ENCODE peak calls at places on chromosome 2, in five cellular contexts. O is adrenal gland, U is ovary, W is body of pancreas, V is uterus. L is an unnamed sample.

GRCh38 chr2:238706163-238706562 is 141.7 kb upstream of the TWIST2 start:
- DNase-seq in O (no peak), U (no peak), W (no peak), V (no peak), L (no peak)

GRCh38 chr2:5437375-5437774 is 254.8 kb upstream of the SOX11 start:
- DNase-seq in O (no peak), U (no peak), W (no peak), V (no peak), L (no peak)

GRCh38 chr2:20203072-20203471 is 21.9 kb downstream of the SDC1 start:
- DNase-seq in O (no peak), U (no peak), W (no peak), V (no peak), L (no peak)

GRCh38 chr2:175552902-175553301 is 371.4 kb upstream of the ATP5MC3 start:
- DNase-seq in O (no peak), U (no peak), W (peak; percentile 7), V (no peak), L (no peak)

GRCh38 chr2:239357954-239358754 is 42.7 kb downstream of the HDAC4 start:
- DNase-seq in O (no peak), U (no peak), W (no peak), V (no peak), L (no peak)

GRCh38 chr2:221420245-221420644 is 151.9 kb downstream of the EPHA4 start:
- DNase-seq in O (no peak), U (no peak), W (no peak), V (no peak), L (no peak)

GRCh38 chr2:239537633-239538356 is 137.0 kb upstream of the HDAC4 start:
- DNase-seq in O (no peak), U (no peak), W (no peak), V (no peak), L (no peak)

GRCh38 chr2:62038980-62039771 is 133.7 kb downstream of the COMMD1 start:
- DNase-seq in O (peak; percentile 17), U (no peak), W (peak; percentile 43), V (no peak), L (no peak)

GRCh38 chr2:23241106-23241505 is 143.9 kb upstream of the KLHL29 start:
- DNase-seq in O (no peak), U (no peak), W (no peak), V (no peak), L (no peak)

GRCh38 chr2:66901344-66901743 is 466.4 kb downstream of the MEIS1 start:
- DNase-seq in O (peak; percentile 18), U (no peak), W (peak; percentile 21), V (no peak), L (no peak)

GRCh38 chr2:229815858-229816257 is 101.5 kb upstream of the DNER start:
- DNase-seq in O (no peak), U (no peak), W (no peak), V (no peak), L (no peak)

GRCh38 chr2:121866789-121867188 is 111.3 kb downstream of the TSN start:
- DNase-seq in O (no peak), U (no peak), W (no peak), V (no peak), L (no peak)

GRCh38 chr2:88729061-88729745 is 37.7 kb downstream of the RPIA start:
- DNase-seq in O (no peak), U (no peak), W (no peak), V (no peak), L (no peak)

GRCh38 chr2:30098271-30099005 is 48.4 kb upstream of the YPEL5 start:
- DNase-seq in O (no peak), U (no peak), W (no peak), V (no peak), L (no peak)

GRCh38 chr2:33712674-33713073 is 113.6 kb upstream of the FAM98A start:
- DNase-seq in O (no peak), U (no peak), W (no peak), V (no peak), L (no peak)

GRCh38 chr2:101899871-101900270 is 91.9 kb upstream of the IL1R2 start:
- DNase-seq in O (no peak), U (no peak), W (no peak), V (no peak), L (no peak)

GRCh38 chr2:170155022-170155722 is 22.8 kb upstream of the MYO3B start:
- DNase-seq in O (no peak), U (no peak), W (no peak), V (no peak), L (no peak)

GRCh38 chr2:100199421-100199820 is 57.0 kb upstream of the AFF3 start:
- DNase-seq in O (no peak), U (no peak), W (no peak), V (no peak), L (no peak)

GRCh38 chr2:239363946-239364637 is 36.7 kb downstream of the HDAC4 start:
- DNase-seq in O (no peak), U (no peak), W (no peak), V (no peak), L (no peak)

GRCh38 chr2:73582364-73582763 is 59.9 kb downstream of the NAT8 start:
- DNase-seq in O (no peak), U (no peak), W (no peak), V (no peak), L (no peak)

GRCh38 chr2:136255648-136256461 is 137.9 kb upstream of the CXCR4 start:
- DNase-seq in O (no peak), U (no peak), W (no peak), V (no peak), L (no peak)

GRCh38 chr2:94995516-94995915 is 30.0 kb upstream of the MAL start:
- DNase-seq in O (no peak), U (no peak), W (no peak), V (no peak), L (no peak)

GRCh38 chr2:45606801-45607200 is 4.3 kb downstream of the SRBD1 start:
- DNase-seq in O (no peak), U (no peak), W (no peak), V (no peak), L (no peak)

GRCh38 chr2:225120175-225120574 is 77.9 kb upstream of the DOCK10 start:
- DNase-seq in O (no peak), U (no peak), W (no peak), V (no peak), L (no peak)

GRCh38 chr2:193506035-193506434 is 1311.3 kb upstream of the TMEFF2 start:
- DNase-seq in O (no peak), U (no peak), W (no peak), V (no peak), L (no peak)

GRCh38 chr2:180143633-180144032 is 136.5 kb upstream of the CWC22 start:
- DNase-seq in O (no peak), U (no peak), W (no peak), V (no peak), L (no peak)

GRCh38 chr2:118750959-118751565 is 96.4 kb downstream of the EN1 start:
- DNase-seq in O (no peak), U (no peak), W (peak; percentile 8), V (no peak), L (no peak)

DNA sequence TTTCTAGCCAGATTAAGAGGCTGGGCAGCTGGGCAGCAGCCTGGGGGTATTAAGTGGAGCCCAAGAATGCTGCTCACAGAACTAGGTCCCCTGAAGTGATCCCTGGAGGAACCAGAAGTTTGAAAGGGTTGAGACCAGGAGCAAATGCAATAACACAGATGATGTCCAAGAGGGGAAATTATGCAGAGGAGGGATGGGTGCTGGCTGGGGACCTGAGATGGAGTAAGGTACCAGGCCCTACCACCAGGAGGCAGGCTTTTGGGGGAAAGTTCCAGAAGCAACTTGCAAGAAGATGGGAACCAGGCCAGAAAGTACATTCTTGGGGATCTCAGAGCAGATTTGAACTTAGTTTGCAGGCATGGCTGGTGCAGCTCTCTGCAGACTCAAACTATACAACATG is 175.1 kb downstream of the NCK2 start:
- DNase-seq in O (no peak), U (no peak), W (no peak), V (no peak), L (no peak)
- TF ChIP-seq CTCF in O (peak; percentile 27), U (no peak), W (no peak), V (no peak), L (no peak)

GRCh38 chr2:109512076-109512475 is 101.7 kb downstream of the SEPTIN10 start:
- DNase-seq in O (no peak), U (no peak), W (no peak), V (no peak), L (no peak)

GRCh38 chr2:109514857-109515256 is 98.9 kb downstream of the SEPTIN10 start:
- DNase-seq in O (no peak), U (no peak), W (no peak), V (no peak), L (no peak)

GRCh38 chr2:109513230-109513629 is 100.5 kb downstream of the SEPTIN10 start:
- DNase-seq in O (no peak), U (no peak), W (no peak), V (no peak), L (no peak)

GRCh38 chr2:109516445-109517117 is 97.2 kb downstream of the SEPTIN10 start:
- DNase-seq in O (peak; percentile 31), U (no peak), W (peak; percentile 34), V (no peak), L (no peak)

GRCh38 chr2:109513749-109514588 is 99.8 kb downstream of the SEPTIN10 start:
- DNase-seq in O (peak; percentile 43), U (peak; percentile 35), W (peak; percentile 45), V (peak; percentile 69), L (peak; percentile 43)
- TF ChIP-seq POLR2A in O (no peak), U (no peak), W (no peak), V (no peak), L (no peak)

GRCh38 chr2:85647823-85648526 is 20.0 kb downstream of the SFTPB start:
- DNase-seq in O (no peak), U (no peak), W (no peak), V (no peak), L (no peak)
- H3K36me3 ChIP-seq in O (no peaks in the 10 kb centered on the region), U (no peaks in the 10 kb centered on the region), W (peaks cover 54% of the 10 kb centered on the region), V (no peaks in the 10 kb centered on the region), L (no peaks in the 10 kb centered on the region)

DNA sequence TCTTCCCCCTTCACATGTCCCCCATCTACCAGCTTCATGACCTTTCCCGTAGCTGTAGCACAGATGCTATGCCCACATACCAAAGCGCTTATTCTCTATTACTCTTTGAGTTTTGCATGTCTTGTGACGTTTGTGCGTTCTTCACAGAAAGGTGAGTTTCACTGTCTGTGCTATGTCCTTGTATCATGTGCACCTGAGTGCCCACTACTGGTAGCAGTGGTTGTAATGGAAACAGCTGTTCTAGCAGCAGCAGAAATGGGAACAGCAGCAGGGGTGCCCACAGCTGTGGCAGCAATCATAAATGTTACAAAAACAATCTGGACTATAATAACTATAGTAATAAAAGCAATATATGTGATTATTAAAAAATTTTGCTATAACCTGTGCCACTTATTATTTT is 127.1 kb downstream of the STK39 start:
- DNase-seq in O (no peak), U (no peak), W (no peak), V (no peak), L (no peak)
- TF ChIP-seq CTCF in O (no peak), U (no peak), W (no peak), V (no peak), L (no peak)

GRCh38 chr2:232634319-232635150 is 1.1 kb downstream of the EFHD1 start:
- DNase-seq in O (no peak), U (peak; percentile 46), W (no peak), V (peak; percentile 41), L (no peak)

GRCh38 chr2:232632904-232633412 is 446 bp upstream of the EFHD1 start:
- DNase-seq in O (no peak), U (peak; percentile 90), W (no peak), V (peak; percentile 87), L (peak; percentile 43)

GRCh38 chr2:232632229-232632903 is 1.0 kb upstream of the EFHD1 start:
- DNase-seq in O (no peak), U (peak; percentile 27), W (no peak), V (no peak), L (peak; percentile 32)

GRCh38 chr2:232635820-232636219 is 2.4 kb downstream of the EFHD1 start:
- DNase-seq in O (no peak), U (no peak), W (no peak), V (no peak), L (no peak)

GRCh38 chr2:232633413-232634318 is at the start of gene EFHD1:
- DNase-seq in O (peak; percentile 37), U (peak; percentile 88), W (peak; percentile 60), V (peak; percentile 87), L (peak; percentile 72)
- TF ChIP-seq POLR2A in O (no peak), U (peak; percentile 58), W (no peak), V (peak; percentile 34), L (peak; percentile 38)